ENCODE peak calls at places on chromosome 21, in eight cellular contexts. W is pancreas; B is Caco-2; I is GM10248; L is stimulated activated naive CD8-positive, alpha-beta T cell treated with anti-CD3 and anti-CD28 coated beads, Interleukin-15, Interleukin-2, amounts not matched to agents 100 U/mL and 50 U/mL, for 24 hours; Y is activated T-cell treated with anti-CD3 and anti-CD28 coated beads, Interleukin-2, amount 50 U/mL, for 48 hours; K is cardiac fibroblast; U is stimulated activated CD8-positive, alpha-beta memory T cell treated with anti-CD3 and anti-CD28 coated beads, Interleukin-4, amount 100 ng/mL, for 24 hours. Z is an unnamed sample.

GRCh38 chr21:37266515-37267221 is 466 bp downstream of the VPS26C start:
- DNase-seq in W (peak; percentile 78), B (peak; percentile 80), I (peak; percentile 18), L (no peak), Y (no peak), K (peak; percentile 42), U (no peak), Z (no peak)

GRCh38 chr21:15210235-15210678 is 145.5 kb upstream of the NRIP1 start:
- DNase-seq in W (no peak), B (peak; percentile 62), I (no peak), L (no peak), Y (no peak), K (peak; percentile 64), U (no peak), Z (no peak)

GRCh38 chr21:26280715-26281310 is 110.2 kb upstream of the APP start:
- DNase-seq in W (no peak), B (no peak), I (no peak), L (no peak), Y (no peak), K (no peak), U (no peak), Z (no peak)

GRCh38 chr21:32030146-32030652 is 157.4 kb downstream of the HUNK start:
- DNase-seq in W (no peak), B (no peak), I (no peak), L (no peak), Y (no peak), K (no peak), U (no peak), Z (no peak)

GRCh38 chr21:42845296-42845965 is 33.9 kb downstream of the WDR4 start:
- DNase-seq in W (peak; percentile 41), B (no peak), I (no peak), L (no peak), Y (peak; percentile 13), K (no peak), U (no peak), Z (no peak)

GRCh38 chr21:44399151-44399954 is 45.9 kb downstream of the TRPM2 start:
- DNase-seq in W (peak; percentile 39), B (no peak), I (no peak), L (no peak), Y (no peak), K (no peak), U (no peak), Z (no peak)

GRCh38 chr21:17495680-17496079 is 17.2 kb upstream of the CXADR start:
- DNase-seq in W (no peak), B (no peak), I (no peak), L (no peak), Y (no peak), K (peak; percentile 3), U (no peak), Z (no peak)

GRCh38 chr21:35503646-35504045 is 454.5 kb upstream of the RUNX1 start:
- DNase-seq in W (no peak), B (no peak), I (no peak), L (no peak), Y (no peak), K (peak; percentile 50), U (no peak), Z (no peak)

GRCh38 chr21:46509760-46510159 is 51.1 kb downstream of the DIP2A start:
- DNase-seq in W (no peak), B (no peak), I (no peak), L (no peak), Y (no peak), K (peak; percentile 85), U (no peak), Z (no peak)

GRCh38 chr21:36471254-36471723 is 8.6 kb downstream of the CLDN14 start:
- DNase-seq in W (no peak), B (peak; percentile 26), I (peak; percentile 65), L (peak; percentile 3), Y (no peak), K (peak; percentile 90), U (no peak), Z (no peak)

GRCh38 chr21:39079617-39080016 is 103.6 kb downstream of the PSMG1 start:
- DNase-seq in W (no peak), B (no peak), I (no peak), L (no peak), Y (no peak), K (no peak), U (no peak), Z (no peak)

GRCh38 chr21:34926784-34927548 is 122.1 kb downstream of the RUNX1 start:
- DNase-seq in W (no peak), B (peak; percentile 67), I (no peak), L (no peak), Y (no peak), K (peak; percentile 71), U (no peak), Z (no peak)

GRCh38 chr21:42093991-42094417 is 22.9 kb downstream of the UMODL1 start:
- DNase-seq in W (no peak), B (no peak), I (no peak), L (no peak), Y (no peak), K (peak; percentile 77), U (no peak), Z (no peak)

GRCh38 chr21:25461730-25462129 is 145.6 kb downstream of the MRPL39 start:
- DNase-seq in W (no peak), B (no peak), I (no peak), L (no peak), Y (no peak), K (no peak), U (no peak), Z (no peak)